ENCODE peak calls at places on chromosomes 3 and 15, in five cellular contexts. H, C, F, L and U are unnamed samples.

GRCh38 chr3:23539185-23539584 is 266.6 kb upstream of the UBE2E1 start:
- DNase-seq in C (no peak), F (no peak), L (no peak), H (no peak), U (no peak)

GRCh38 chr3:36944012-36944640 is 728 bp downstream of the TRANK1 start:
- DNase-seq in H (no peak), C (no peak), F (no peak), L (no peak), U (no peak)

GRCh38 chr3:107142171-107142570 is 235.1 kb upstream of the CCDC54 start:
- DNase-seq in F (no peak), L (no peak), C (no peak), H (no peak), U (no peak)

GRCh38 chr3:151841801-151842200 is 27.9 kb downstream of the AADAC start:
- DNase-seq in C (no peak), H (no peak), F (no peak), L (no peak), U (no peak)

GRCh38 chr3:150314248-150315027 is 93.7 kb upstream of the TSC22D2 start:
- DNase-seq in F (no peak), L (no peak), C (no peak), H (no peak), U (no peak)

GRCh38 chr15:52351206-52351907 is 55.8 kb upstream of the MYO5C start:
- DNase-seq in L (no peak), C (no peak), H (no peak), F (no peak), U (no peak)

GRCh38 chr15:68885070-68885469 is 45.3 kb upstream of the SPESP1 start:
- DNase-seq in F (no peak), C (no peak), L (no peak), H (no peak), U (no peak)

GRCh38 chr15:49628379-49628778 is 7.5 kb downstream of the DTWD1 start:
- DNase-seq in C (no peak), H (no peak), F (no peak), L (no peak), U (no peak)

GRCh38 chr3:97793415-97794019 is 28.3 kb upstream of the CRYBG3 start:
- DNase-seq in F (peak), C (peak), L (no peak), H (peak), U (peak)

GRCh38 chr3:29475305-29475825 is 194.5 kb downstream of the RBMS3 start:
- DNase-seq in C (no peak), L (no peak), H (no peak), F (no peak), U (no peak)

GRCh38 chr15:78085928-78086327 is 6.4 kb upstream of the SH2D7 start:
- DNase-seq in H (no peak), F (no peak), L (no peak), C (no peak), U (no peak)

GRCh38 chr15:37823601-37824275 is 110.7 kb upstream of the TMCO5A start:
- DNase-seq in F (no peak), H (no peak), C (no peak), L (no peak), U (no peak)

GRCh38 chr3:111733154-111733553 is 125.9 kb upstream of the PHLDB2 start:
- DNase-seq in C (no peak), F (peak), H (no peak), L (no peak), U (no peak)

GRCh38 chr15:33013827-33014445 is 180.6 kb downstream of the FMN1 start:
- DNase-seq in H (no peak), F (no peak), L (no peak), C (no peak), U (peak)

GRCh38 chr3:43733459-43734384 is 43.0 kb downstream of the ABHD5 start:
- DNase-seq in L (no peak), F (no peak), H (no peak), C (peak), U (no peak)

GRCh38 chr3:31724681-31725080 is 192.0 kb downstream of the STT3B start:
- DNase-seq in F (no peak), L (no peak), C (no peak), H (no peak), U (no peak)

GRCh38 chr3:51798561-51798960 is 19.5 kb upstream of the IQCF6 start:
- DNase-seq in L (peak), F (no peak), C (peak), H (no peak), U (no peak)

GRCh38 chr3:52277071-52277964 is 1.1 kb downstream of the WDR82 start:
- DNase-seq in H (no peak), F (peak), C (no peak), L (peak), U (no peak)

GRCh38 chr3:13189639-13190375 is 116.6 kb upstream of the IQSEC1 start:
- DNase-seq in C (no peak), L (no peak), F (peak), H (no peak), U (no peak)

GRCh38 chr3:193114431-193115340 is 126.3 kb upstream of the PLAAT1 start:
- DNase-seq in F (no peak), L (no peak), H (no peak), C (no peak), U (no peak)

GRCh38 chr3:145620002-145620401 is 541.0 kb downstream of the PLOD2 start:
- DNase-seq in L (no peak), C (no peak), F (no peak), H (no peak), U (no peak)

GRCh38 chr3:73547427-73548036 is 77.2 kb downstream of the PDZRN3 start:
- DNase-seq in H (no peak), L (no peak), C (no peak), F (no peak), U (no peak)

GRCh38 chr15:90142216-90143175 is 40.2 kb upstream of the IDH2 start:
- DNase-seq in F (no peak), C (peak), L (no peak), H (no peak), U (no peak)

GRCh38 chr3:183210862-183211341 is 42.2 kb upstream of the B3GNT5 start:
- DNase-seq in C (no peak), H (no peak), L (no peak), F (no peak), U (no peak)

GRCh38 chr3:105195260-105195659 is 171.4 kb upstream of the ALCAM start:
- DNase-seq in L (no peak), F (no peak), H (no peak), C (no peak), U (no peak)
- TF ChIP-seq RAD21 in L (no peak), F (no peak), H (no peak), C (no peak), U (no peak)

DNA sequence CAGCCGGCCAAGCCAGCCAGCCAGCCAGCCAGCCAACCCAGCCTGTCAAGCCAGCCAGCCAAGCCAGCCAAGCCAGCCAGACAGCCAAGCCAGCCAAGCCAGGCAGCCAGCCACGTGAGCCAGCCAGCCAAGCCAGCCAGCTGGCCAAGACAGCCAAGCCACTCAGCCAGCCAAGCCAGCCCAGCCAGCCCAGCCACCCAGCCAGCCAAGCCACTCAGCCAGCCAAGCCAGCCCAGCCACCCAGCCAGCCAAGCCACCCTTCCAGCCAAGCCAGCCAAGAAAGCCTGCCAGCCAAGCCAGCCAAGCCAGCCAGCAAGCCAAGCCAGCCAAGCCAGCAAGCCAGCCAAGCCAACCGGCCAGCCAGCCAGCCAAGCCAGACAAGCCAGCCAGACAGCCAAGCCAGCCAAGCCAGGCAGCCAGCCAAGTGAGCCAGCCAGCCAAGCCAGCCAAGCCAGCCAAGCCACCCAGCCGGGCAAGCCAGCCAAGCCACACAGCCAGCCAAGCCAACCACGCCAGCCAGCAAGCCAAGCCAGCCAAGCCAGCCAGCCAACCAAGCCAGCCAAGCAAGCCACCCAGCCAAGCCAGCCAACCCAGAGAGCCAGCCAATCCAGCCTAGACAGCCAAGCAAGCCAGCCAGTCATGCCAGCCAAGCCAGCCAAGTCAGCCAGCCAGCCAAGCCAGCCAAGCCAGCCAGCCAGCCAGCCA is 199.5 kb downstream of the GOLGA6L6 start:
- DNase-seq in C (peak), L (no peak), F (no peak), H (no peak), U (no peak)
- H3K4me3 ChIP-seq in C (no peak), L (no peak), F (no peak), H (no peak), U (no peak)

GRCh38 chr15:40787344-40787841 is 17.6 kb downstream of the C15orf62 start:
- DNase-seq in L (no peak), F (no peak), C (no peak), H (no peak), U (peak)
- TF ChIP-seq ZNF274 in L (no peak), F (no peak), C (no peak), H (no peak), U (no peak)

GRCh38 chr3:140148824-140149390 is 213.9 kb downstream of the CLSTN2 start:
- DNase-seq in F (no peak), L (peak), H (no peak), C (no peak), U (no peak)
- TF ChIP-seq RAD21 in F (no peak), L (no peak), H (no peak), C (no peak), U (no peak)

GRCh38 chr15:36784717-36785116 is 205.3 kb downstream of the CDIN1 start:
- DNase-seq in F (no peak), L (no peak), C (no peak), H (no peak), U (no peak)

GRCh38 chr15:36785396-36785795 is 206.0 kb downstream of the CDIN1 start:
- DNase-seq in C (no peak), F (peak), L (no peak), H (no peak), U (no peak)

GRCh38 chr15:36782681-36783080 is 203.3 kb downstream of the CDIN1 start:
- DNase-seq in F (no peak), H (no peak), C (no peak), L (no peak), U (no peak)

GRCh38 chr15:36779744-36780408 is 200.4 kb downstream of the CDIN1 start:
- DNase-seq in L (no peak), F (no peak), C (no peak), H (no peak), U (no peak)

GRCh38 chr15:36784098-36784670 is 204.8 kb downstream of the CDIN1 start:
- DNase-seq in F (no peak), L (no peak), H (no peak), C (no peak), U (no peak)
- H3K4me3 ChIP-seq in F (no peak), L (no peak), H (no peak), C (no peak), U (no peak)

GRCh38 chr3:49841126-49841525 is 15.2 kb downstream of the TRAIP start:
- DNase-seq in L (peak), H (no peak), F (no peak), C (peak), U (peak)

GRCh38 chr3:49845694-49846093 is 10.7 kb downstream of the TRAIP start:
- DNase-seq in C (no peak), F (peak), L (no peak), H (no peak), U (no peak)

GRCh38 chr3:49842843-49843242 is 13.5 kb downstream of the TRAIP start:
- DNase-seq in F (no peak), L (no peak), H (no peak), C (no peak), U (no peak)

GRCh38 chr3:49841806-49842205 is 14.6 kb downstream of the TRAIP start:
- DNase-seq in F (no peak), L (no peak), H (no peak), C (no peak), U (no peak)

GRCh38 chr3:49844464-49845183 is 11.7 kb downstream of the TRAIP start:
- DNase-seq in L (no peak), H (no peak), F (peak), C (no peak), U (no peak)
- TF ChIP-seq ZNF274 in L (no peak), H (no peak), F (no peak), C (no peak), U (no peak)

GRCh38 chr15:70633394-70633793 is 130.0 kb downstream of the UACA start:
- DNase-seq in L (no peak), F (no peak), C (no peak), H (no peak), U (no peak)

GRCh38 chr15:70635895-70636294 is 127.5 kb downstream of the UACA start:
- DNase-seq in C (no peak), L (no peak), F (no peak), H (no peak), U (no peak)

GRCh38 chr15:70632079-70632850 is 131.1 kb downstream of the UACA start:
- DNase-seq in C (no peak), H (no peak), F (no peak), L (no peak), U (no peak)

GRCh38 chr15:70632981-70633380 is 130.4 kb downstream of the UACA start:
- DNase-seq in F (no peak), L (no peak), H (no peak), C (no peak), U (no peak)

GRCh38 chr15:70636540-70637165 is 126.7 kb downstream of the UACA start:
- DNase-seq in H (no peak), L (no peak), C (no peak), F (peak), U (peak)
- TF ChIP-seq RAD21 in H (peak), L (peak), C (no peak), F (peak), U (peak)

DNA sequence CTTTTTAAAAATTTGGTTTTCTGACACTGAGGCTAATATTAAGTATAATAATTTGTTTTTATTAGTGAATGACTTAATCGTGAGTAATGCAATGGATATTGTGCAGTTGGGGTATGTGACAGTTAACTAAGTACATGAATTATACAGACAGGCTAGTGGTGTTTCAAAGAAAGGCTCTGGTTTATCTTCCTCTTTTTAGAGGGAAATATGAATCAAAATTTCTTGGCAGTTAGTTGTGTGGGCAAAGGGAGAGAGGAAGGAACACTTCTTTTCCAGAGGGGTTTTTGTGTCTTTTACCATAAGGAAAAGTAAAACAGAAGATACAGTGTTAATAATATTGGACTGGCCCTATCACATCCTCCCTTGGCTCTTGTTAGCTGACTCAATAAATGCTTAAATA is 2.7 kb downstream of the ZNF654 start:
- DNase-seq in H (no peak), C (no peak), L (no peak), F (no peak), U (no peak)
- H3K4me3 ChIP-seq in H (peak), C (peak), L (no peak), F (peak), U (no peak)

DNA sequence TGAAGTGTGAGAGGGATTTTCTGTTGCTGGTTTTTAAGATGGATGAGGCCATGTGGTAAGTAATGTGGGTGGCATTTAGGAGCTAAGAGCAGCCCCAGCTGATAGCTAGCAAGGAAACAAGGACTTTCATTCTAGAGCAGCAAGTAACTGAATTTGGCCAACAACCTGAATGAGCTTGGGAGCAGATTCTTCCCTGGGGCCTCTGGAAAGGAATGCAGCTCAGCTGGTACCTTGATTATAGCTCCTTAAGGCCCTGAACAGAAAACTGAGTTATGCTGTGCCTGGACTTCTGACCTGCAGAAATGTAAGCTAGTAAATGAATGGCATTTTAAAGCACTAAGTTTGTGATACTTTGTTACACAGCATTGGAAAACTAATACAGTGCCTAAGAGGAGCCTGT is 565.4 kb downstream of the PDCD6IP start:
- DNase-seq in H (no peak), L (no peak), F (no peak), C (no peak), U (no peak)
- TF ChIP-seq ZNF274 in H (no peak), L (no peak), F (no peak), C (no peak), U (no peak)